ENCODE peak calls at places on chromosomes 2 and 18, in six cellular contexts. One of them, this sample, is unnamed.

GRCh38 chr18:26547302-26548143 is 830 bp downstream of the KCTD1 start:
- DNase-seq in mesendoderm: peak; percentile 92
- DNase-seq in H9: peak; percentile 86
- DNase-seq in IMR-90: peak; percentile 84
- DNase-seq in neuronal stem cell: peak; percentile 77
- DNase-seq in H1: no peak
- DNase-seq in this sample: peak; percentile 80

GRCh38 chr18:36295880-36296301 is 1.6 kb upstream of the FHOD3 start:
- DNase-seq in IMR-90: no peak
- DNase-seq in neuronal stem cell: no peak
- DNase-seq in mesendoderm: no peak
- DNase-seq in H1: no peak
- DNase-seq in H9: no peak
- DNase-seq in this sample: no peak

GRCh38 chr2:181004647-181005325 is 24.4 kb downstream of the UBE2E3 start:
- DNase-seq in IMR-90: no peak
- DNase-seq in mesendoderm: peak; percentile 51
- DNase-seq in neuronal stem cell: no peak
- DNase-seq in H1: no peak
- DNase-seq in H9: no peak
- DNase-seq in this sample: no peak

GRCh38 chr2:26299488-26300092 is 46.4 kb upstream of the SELENOI start:
- DNase-seq in mesendoderm: peak; percentile 87
- DNase-seq in neuronal stem cell: peak; percentile 20
- DNase-seq in H1: peak; percentile 13
- DNase-seq in H9: no peak
- DNase-seq in IMR-90: peak; percentile 68
- DNase-seq in this sample: peak; percentile 85

GRCh38 chr18:48657446-48658120 is 118.8 kb downstream of the CTIF start:
- DNase-seq in neuronal stem cell: no peak
- DNase-seq in H9: no peak
- DNase-seq in mesendoderm: no peak
- DNase-seq in IMR-90: no peak
- DNase-seq in H1: no peak
- DNase-seq in this sample: no peak

GRCh38 chr2:103292570-103293265 is 530.9 kb downstream of the TMEM182 start:
- DNase-seq in H9: peak; percentile 47
- DNase-seq in mesendoderm: peak; percentile 39
- DNase-seq in neuronal stem cell: no peak
- DNase-seq in H1: no peak
- DNase-seq in IMR-90: no peak
- DNase-seq in this sample: no peak

GRCh38 chr2:37627715-37628114 is 43.7 kb downstream of the CDC42EP3 start:
- DNase-seq in neuronal stem cell: no peak
- DNase-seq in H1: no peak
- DNase-seq in mesendoderm: peak; percentile 17
- DNase-seq in H9: no peak
- DNase-seq in IMR-90: peak; percentile 65
- DNase-seq in this sample: no peak

GRCh38 chr2:171726841-171727460 is 39.7 kb downstream of the DYNC1I2 start:
- DNase-seq in H9: no peak
- DNase-seq in IMR-90: peak; percentile 45
- DNase-seq in neuronal stem cell: no peak
- DNase-seq in mesendoderm: no peak
- DNase-seq in H1: no peak
- DNase-seq in this sample: no peak

GRCh38 chr2:120465989-120466703 is 120.2 kb downstream of the INHBB start:
- DNase-seq in neuronal stem cell: peak; percentile 51
- DNase-seq in mesendoderm: peak; percentile 86
- DNase-seq in IMR-90: no peak
- DNase-seq in H1: peak; percentile 84
- DNase-seq in H9: peak; percentile 83
- DNase-seq in this sample: no peak

GRCh38 chr2:45674035-45674791 is 22.7 kb downstream of the PRKCE start:
- DNase-seq in H9: no peak
- DNase-seq in neuronal stem cell: no peak
- DNase-seq in mesendoderm: no peak
- DNase-seq in IMR-90: peak; percentile 42
- DNase-seq in H1: no peak
- DNase-seq in this sample: peak; percentile 64

GRCh38 chr2:167599228-167599627 is 648.2 kb downstream of the STK39 start:
- DNase-seq in H9: no peak
- DNase-seq in neuronal stem cell: no peak
- DNase-seq in IMR-90: no peak
- DNase-seq in H1: no peak
- DNase-seq in mesendoderm: no peak
- DNase-seq in this sample: no peak

GRCh38 chr2:55231546-55232083 is 478 bp downstream of the CLHC1 start:
- DNase-seq in H1: no peak
- DNase-seq in mesendoderm: no peak
- DNase-seq in neuronal stem cell: no peak
- DNase-seq in IMR-90: peak; percentile 10
- DNase-seq in H9: no peak
- DNase-seq in this sample: no peak
- H2BK120ac ChIP-seq in H1: no peak overlapping the region
- H2BK120ac ChIP-seq in mesendoderm: no peak overlapping the region
- H2BK120ac ChIP-seq in neuronal stem cell: no peak overlapping the region
- H2BK120ac ChIP-seq in IMR-90: peak overlapping the region; percentile 0
- H2BK120ac ChIP-seq in H9: peak overlapping the region; percentile 84
- H2BK120ac ChIP-seq in this sample: peak overlapping the region; percentile 73

DNA sequence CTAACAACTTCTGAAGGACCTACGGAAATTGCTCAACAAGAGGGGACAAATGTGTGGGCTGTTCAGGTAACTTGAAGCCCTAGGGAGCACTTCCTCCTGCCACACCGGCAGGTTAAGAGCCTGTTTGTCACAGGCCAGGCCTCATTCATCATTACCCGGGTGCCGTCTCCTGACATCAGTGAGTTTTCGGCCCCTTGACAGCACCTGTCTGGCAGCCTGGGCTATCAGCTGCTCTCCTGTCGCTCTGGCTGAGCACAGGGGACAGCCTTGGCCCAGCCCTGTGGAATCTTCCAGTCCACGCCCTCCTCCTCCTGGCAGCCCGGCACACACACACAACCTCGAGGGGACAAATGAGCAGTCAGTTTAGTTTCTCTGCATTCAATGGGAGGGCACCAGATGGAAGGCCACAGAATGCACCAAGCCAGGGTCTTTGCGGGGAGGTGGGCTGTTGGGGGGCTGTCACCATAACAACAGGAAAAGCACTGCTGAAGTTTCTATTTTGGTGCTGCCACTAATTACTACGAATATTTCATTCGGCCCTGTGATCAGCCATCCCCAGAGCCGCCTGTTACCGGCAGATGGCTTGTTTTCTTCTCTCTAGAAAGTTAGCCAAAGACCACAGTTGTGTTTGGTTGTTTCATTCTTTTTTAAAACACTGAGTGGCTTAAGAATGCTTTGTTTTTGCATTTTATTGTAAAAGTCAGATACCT is 190.0 kb upstream of the NDUFV2 start:
- DNase-seq in neuronal stem cell: peak; percentile 6
- DNase-seq in H1: no peak
- DNase-seq in IMR-90: no peak
- DNase-seq in mesendoderm: peak; percentile 84
- DNase-seq in H9: peak; percentile 55
- DNase-seq in this sample: no peak
- H3K9ac ChIP-seq in neuronal stem cell: no peak overlapping the region
- H3K9ac ChIP-seq in H1: no peak overlapping the region
- H3K9ac ChIP-seq in IMR-90: no peak overlapping the region
- H3K9ac ChIP-seq in mesendoderm: no peak overlapping the region
- H3K9ac ChIP-seq in H9: no peak overlapping the region
- H3K9ac ChIP-seq in this sample: no peak overlapping the region

GRCh38 chr2:30611572-30611971 is 164.5 kb downstream of the LCLAT1 start:
- DNase-seq in H1: no peak
- DNase-seq in IMR-90: no peak
- DNase-seq in H9: no peak
- DNase-seq in neuronal stem cell: no peak
- DNase-seq in mesendoderm: no peak
- DNase-seq in this sample: peak; percentile 98

GRCh38 chr2:30612371-30612770 is 165.3 kb downstream of the LCLAT1 start:
- DNase-seq in mesendoderm: no peak
- DNase-seq in H1: no peak
- DNase-seq in neuronal stem cell: no peak
- DNase-seq in H9: no peak
- DNase-seq in IMR-90: no peak
- DNase-seq in this sample: peak; percentile 81

GRCh38 chr2:30608643-30609042 is 161.6 kb downstream of the LCLAT1 start:
- DNase-seq in mesendoderm: no peak
- DNase-seq in H1: no peak
- DNase-seq in IMR-90: no peak
- DNase-seq in neuronal stem cell: no peak
- DNase-seq in H9: no peak
- DNase-seq in this sample: no peak

GRCh38 chr2:30615926-30616325 is 168.9 kb downstream of the LCLAT1 start:
- DNase-seq in IMR-90: no peak
- DNase-seq in H9: no peak
- DNase-seq in neuronal stem cell: no peak
- DNase-seq in mesendoderm: no peak
- DNase-seq in H1: no peak
- DNase-seq in this sample: no peak

GRCh38 chr2:30613001-30613400 is 166.0 kb downstream of the LCLAT1 start:
- DNase-seq in H9: no peak
- DNase-seq in H1: no peak
- DNase-seq in mesendoderm: no peak
- DNase-seq in neuronal stem cell: no peak
- DNase-seq in IMR-90: no peak
- DNase-seq in this sample: no peak
- H2BK120ac ChIP-seq in H9: peak overlapping the region; percentile 56
- H2BK120ac ChIP-seq in H1: no peak overlapping the region
- H2BK120ac ChIP-seq in mesendoderm: peak overlapping the region; percentile 29
- H2BK120ac ChIP-seq in neuronal stem cell: no peak overlapping the region
- H2BK120ac ChIP-seq in IMR-90: no peak overlapping the region
- H2BK120ac ChIP-seq in this sample: no peak overlapping the region

DNA sequence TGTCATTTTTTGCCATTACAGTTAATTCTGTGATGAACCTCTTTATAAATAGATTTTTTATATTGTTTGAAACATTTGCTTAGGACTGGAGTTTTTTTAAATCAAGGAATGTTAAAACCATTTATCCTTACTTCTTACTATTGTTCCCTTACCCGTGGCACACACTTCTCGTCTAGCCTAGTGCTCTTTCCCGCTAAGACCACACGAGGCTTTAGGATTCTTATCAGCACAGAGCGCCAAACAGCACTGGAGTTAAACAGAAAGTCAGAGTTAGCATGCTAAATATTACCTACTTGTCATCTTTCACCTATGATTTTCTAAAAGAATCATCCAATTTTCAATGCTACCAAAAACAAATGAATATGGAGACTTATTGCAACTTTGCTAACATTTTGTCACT is 112.6 kb downstream of the TMEFF2 start:
- DNase-seq in H9: no peak
- DNase-seq in IMR-90: no peak
- DNase-seq in mesendoderm: peak; percentile 21
- DNase-seq in neuronal stem cell: no peak
- DNase-seq in H1: no peak
- DNase-seq in this sample: no peak
- H3K9ac ChIP-seq in H9: no peak overlapping the region
- H3K9ac ChIP-seq in IMR-90: no peak overlapping the region
- H3K9ac ChIP-seq in mesendoderm: no peak overlapping the region
- H3K9ac ChIP-seq in neuronal stem cell: no peak overlapping the region
- H3K9ac ChIP-seq in H1: no peak overlapping the region
- H3K9ac ChIP-seq in this sample: no peak overlapping the region

DNA sequence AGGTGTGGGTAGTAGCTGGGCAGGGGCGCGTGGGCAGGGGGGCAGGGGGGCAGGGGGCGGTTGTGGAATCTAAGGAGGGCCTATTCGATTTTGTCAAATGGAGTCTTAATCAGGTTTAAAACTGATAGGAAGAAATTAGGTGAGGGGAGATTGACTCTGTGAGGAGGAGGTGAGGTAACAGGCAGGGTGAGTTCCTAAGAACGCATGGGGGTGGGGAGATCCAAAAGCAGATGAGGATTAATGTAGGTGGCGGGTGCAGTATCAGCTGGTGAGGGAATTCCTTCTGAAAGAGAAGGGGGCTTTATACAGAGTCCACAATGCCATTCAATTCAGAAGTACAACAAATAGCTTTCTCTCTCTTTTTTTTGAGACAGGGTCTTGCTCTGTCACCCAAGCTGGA is 72.7 kb downstream of the CAB39 start:
- DNase-seq in H1: no peak
- DNase-seq in IMR-90: no peak
- DNase-seq in H9: no peak
- DNase-seq in neuronal stem cell: no peak
- DNase-seq in mesendoderm: peak; percentile 52
- DNase-seq in this sample: no peak
- H2BK120ac ChIP-seq in H1: no peak overlapping the region
- H2BK120ac ChIP-seq in IMR-90: peak overlapping the region; percentile 6
- H2BK120ac ChIP-seq in H9: no peak overlapping the region
- H2BK120ac ChIP-seq in neuronal stem cell: no peak overlapping the region
- H2BK120ac ChIP-seq in mesendoderm: no peak overlapping the region
- H2BK120ac ChIP-seq in this sample: peak overlapping the region; percentile 0

GRCh38 chr18:45399643-45400042 is 215.6 kb upstream of the SLC14A2 start:
- DNase-seq in neuronal stem cell: no peak
- DNase-seq in mesendoderm: no peak
- DNase-seq in IMR-90: no peak
- DNase-seq in H9: no peak
- DNase-seq in H1: no peak
- DNase-seq in this sample: no peak

GRCh38 chr18:45399146-45399545 is 216.1 kb upstream of the SLC14A2 start:
- DNase-seq in IMR-90: no peak
- DNase-seq in mesendoderm: no peak
- DNase-seq in H9: no peak
- DNase-seq in neuronal stem cell: no peak
- DNase-seq in H1: no peak
- DNase-seq in this sample: no peak

GRCh38 chr18:45403341-45404049 is 211.8 kb upstream of the SLC14A2 start:
- DNase-seq in neuronal stem cell: no peak
- DNase-seq in H1: no peak
- DNase-seq in H9: no peak
- DNase-seq in mesendoderm: no peak
- DNase-seq in IMR-90: no peak
- DNase-seq in this sample: no peak

GRCh38 chr18:45398448-45398847 is 216.8 kb upstream of the SLC14A2 start:
- DNase-seq in H9: no peak
- DNase-seq in IMR-90: no peak
- DNase-seq in neuronal stem cell: no peak
- DNase-seq in mesendoderm: no peak
- DNase-seq in H1: no peak
- DNase-seq in this sample: no peak

DNA sequence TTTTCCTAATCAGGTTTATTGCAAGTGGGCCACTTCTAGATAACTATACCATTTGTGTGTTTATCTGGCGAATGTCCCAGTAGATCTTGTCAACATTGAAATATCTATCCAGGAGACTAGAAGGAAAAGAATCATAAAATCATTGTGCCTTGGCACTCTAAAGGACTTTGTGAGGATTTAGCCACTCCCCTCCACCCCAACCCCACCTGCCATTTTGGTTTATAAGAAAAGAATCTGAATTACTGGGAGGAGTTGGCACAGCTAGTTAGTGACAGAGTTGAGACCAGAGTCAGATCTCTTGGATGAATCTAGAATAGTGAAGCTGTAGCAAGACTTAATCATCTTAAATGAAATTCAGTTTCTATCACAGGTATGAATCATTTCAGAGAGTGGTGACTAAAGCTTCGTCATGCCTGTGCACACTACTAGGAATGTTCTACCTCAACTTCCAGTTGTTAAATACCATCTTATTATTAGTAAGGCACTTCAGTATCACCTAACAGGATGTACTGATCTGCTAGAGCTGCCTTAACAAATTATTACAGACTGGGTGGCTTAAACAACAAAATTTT is 212.7 kb upstream of the SLC14A2 start:
- DNase-seq in neuronal stem cell: no peak
- DNase-seq in IMR-90: peak; percentile 31
- DNase-seq in mesendoderm: no peak
- DNase-seq in H1: no peak
- DNase-seq in H9: no peak
- DNase-seq in this sample: no peak
- H3K9ac ChIP-seq in neuronal stem cell: no peak overlapping the region
- H3K9ac ChIP-seq in IMR-90: no peak overlapping the region
- H3K9ac ChIP-seq in mesendoderm: no peak overlapping the region
- H3K9ac ChIP-seq in H1: no peak overlapping the region
- H3K9ac ChIP-seq in H9: no peak overlapping the region
- H3K9ac ChIP-seq in this sample: no peak overlapping the region

This sample was measured in mesenchymal stem cell.